ENCODE peak calls at places on chromosomes 13 and 19, in six cellular contexts. S, K, L, C, Y and F are unnamed samples. For H3K9me3, the result is how much of the 10 kb centered on the place peaks cover.

GRCh38 chr19:47280183-47280797 is 5.6 kb downstream of the INAFM1 start:
- DNase-seq in S (no peak), K (no peak), L (peak), C (no peak), Y (no peak), F (peak)

GRCh38 chr13:23579886-23580706 is 9.9 kb downstream of the TNFRSF19 start:
- DNase-seq in S (no peak), K (no peak), L (peak), C (no peak), Y (no peak), F (no peak)

GRCh38 chr13:25662516-25662915 is 290.7 kb downstream of the ATP8A2 start:
- DNase-seq in S (no peak), K (no peak), L (no peak), C (no peak), Y (no peak), F (no peak)

GRCh38 chr19:6616011-6616410 is 25.1 kb upstream of the CD70 start:
- DNase-seq in S (no peak), K (no peak), L (peak), C (no peak), Y (no peak), F (no peak)

GRCh38 chr13:51765142-51765515 is 38.8 kb downstream of the DHRS12 start:
- DNase-seq in S (no peak), K (no peak), L (no peak), C (no peak), Y (no peak), F (no peak)

GRCh38 chr19:48859711-48860572 is 8.5 kb downstream of the PLEKHA4 start:
- DNase-seq in S (no peak), K (no peak), L (peak), C (peak), Y (no peak), F (no peak)

GRCh38 chr13:83666126-83666525 is 216.1 kb downstream of the SLITRK1 start:
- DNase-seq in S (no peak), K (no peak), L (no peak), C (no peak), Y (no peak), F (no peak)

GRCh38 chr13:70544706-70545105 is 436.5 kb upstream of the KLHL1 start:
- DNase-seq in S (no peak), K (no peak), L (no peak), C (no peak), Y (no peak), F (no peak)

GRCh38 chr13:108154421-108154858 is 60.9 kb downstream of the LIG4 start:
- DNase-seq in S (no peak), K (no peak), L (peak), C (no peak), Y (no peak), F (no peak)

GRCh38 chr19:27676877-27677276 is 1536.1 kb downstream of the UQCRFS1 start:
- DNase-seq in S (no peak), K (no peak), L (no peak), C (no peak), Y (no peak), F (no peak)

GRCh38 chr13:35979378-35979911 is 151.7 kb downstream of the DCLK1 start:
- DNase-seq in S (no peak), K (no peak), L (peak), C (peak), Y (no peak), F (peak)

GRCh38 chr19:791605-792360 is 5.5 kb upstream of the PTBP1 start:
- DNase-seq in S (no peak), K (no peak), L (no peak), C (no peak), Y (no peak), F (no peak)

GRCh38 chr19:41868120-41868988 is 8.3 kb downstream of the RPS19 start:
- DNase-seq in S (no peak), K (no peak), L (no peak), C (no peak), Y (no peak), F (no peak)

GRCh38 chr19:3976495-3977241 is 5.8 kb upstream of the DAPK3 start:
- DNase-seq in S (no peak), K (no peak), L (no peak), C (no peak), Y (no peak), F (no peak)

GRCh38 chr13:105969761-105970160 is 565.7 kb downstream of the EFNB2 start:
- DNase-seq in S (no peak), K (no peak), L (peak), C (no peak), Y (no peak), F (no peak)

GRCh38 chr13:73879346-73880020 is 254.7 kb downstream of the KLF12 start:
- DNase-seq in S (no peak), K (no peak), L (no peak), C (no peak), Y (no peak), F (no peak)

GRCh38 chr13:79806821-79807220 is 325.9 kb downstream of the NDFIP2 start:
- DNase-seq in S (no peak), K (no peak), L (no peak), C (no peak), Y (no peak), F (no peak)

GRCh38 chr19:40607898-40608621 is 6.9 kb downstream of the LTBP4 start:
- DNase-seq in S (no peak), K (no peak), L (no peak), C (no peak), Y (no peak), F (no peak)

GRCh38 chr13:50587839-50588373 is 255.6 kb downstream of the DLEU7 start:
- DNase-seq in S (no peak), K (no peak), L (no peak), C (no peak), Y (no peak), F (no peak)

GRCh38 chr13:41268764-41269163 is 5.4 kb upstream of the MTRF1 start:
- DNase-seq in S (no peak), K (no peak), L (peak), C (no peak), Y (no peak), F (no peak)

GRCh38 chr19:4502282-4503223 is 15.7 kb downstream of the PLIN4 start:
- DNase-seq in S (no peak), K (no peak), L (no peak), C (no peak), Y (no peak), F (no peak)

GRCh38 chr13:75825161-75825560 is 189.0 kb downstream of the LMO7 start:
- DNase-seq in S (no peak), K (no peak), L (no peak), C (no peak), Y (no peak), F (no peak)

GRCh38 chr13:110702591-110703526 is 3.1 kb downstream of the CARS2 start:
- DNase-seq in S (no peak), K (no peak), L (no peak), C (no peak), Y (no peak), F (no peak)

GRCh38 chr19:38830039-38830733 is 1.4 kb downstream of the ECH1 start:
- DNase-seq in S (no peak), K (no peak), L (peak), C (no peak), Y (no peak), F (no peak)

GRCh38 chr19:56347163-56347778 is 32.6 kb upstream of the ZSCAN5A start:
- DNase-seq in S (no peak), K (no peak), L (no peak), C (no peak), Y (no peak), F (no peak)

GRCh38 chr13:33235078-33235477 is 50.5 kb downstream of the STARD13 start:
- DNase-seq in S (no peak), K (no peak), L (peak), C (no peak), Y (no peak), F (no peak)

GRCh38 chr19:49200238-49200862 is 42.8 kb downstream of the TRPM4 start:
- DNase-seq in S (no peak), K (no peak), L (peak), C (no peak), Y (no peak), F (no peak)

GRCh38 chr13:42991892-42992584 is at the start of gene EPSTI1:
- DNase-seq in S (peak), K (peak), L (peak), C (peak), Y (no peak), F (peak)

GRCh38 chr19:14147797-14148605 is 11.6 kb upstream of the ASF1B start:
- DNase-seq in S (peak), K (peak), L (peak), C (peak), Y (no peak), F (peak)

GRCh38 chr13:52158629-52159158 is 703 bp downstream of the NEK3 start:
- DNase-seq in S (no peak), K (no peak), L (peak), C (no peak), Y (no peak), F (peak)

GRCh38 chr13:79937311-79938243 is 403.3 kb downstream of the SPRY2 start:
- DNase-seq in S (no peak), K (no peak), L (no peak), C (peak), Y (no peak), F (no peak)

GRCh38 chr13:24680258-24680920 is at the start of gene ATP12A:
- DNase-seq in S (peak), K (peak), L (no peak), C (no peak), Y (no peak), F (no peak)

GRCh38 chr13:26051231-26052135 is at the start of gene SHISA2:
- DNase-seq in S (no peak), K (no peak), L (peak), C (peak), Y (peak), F (no peak)

GRCh38 chr19:40240332-40240731 is 13.8 kb upstream of the CCNP start:
- DNase-seq in S (no peak), K (no peak), L (no peak), C (no peak), Y (no peak), F (no peak)

GRCh38 chr13:99131410-99131809 is 69.2 kb upstream of the UBAC2 start:
- DNase-seq in S (no peak), K (no peak), L (no peak), C (no peak), Y (no peak), F (no peak)
- H3K9me3 ChIP-seq in S (under half), K (under half), L (under half), C (under half), Y (under half), F (under half)

GRCh38 chr19:9406798-9407352 is 28.5 kb downstream of the ZNF266 start:
- DNase-seq in S (peak), K (peak), L (no peak), C (peak), Y (no peak), F (peak)

GRCh38 chr19:9413240-9413954 is 22.0 kb downstream of the ZNF266 start:
- DNase-seq in S (no peak), K (no peak), L (no peak), C (no peak), Y (no peak), F (no peak)

GRCh38 chr19:9407827-9408226 is 27.5 kb downstream of the ZNF266 start:
- DNase-seq in S (no peak), K (no peak), L (no peak), C (no peak), Y (no peak), F (no peak)
- H3K9me3 ChIP-seq in S (under half), K (under half), L (half or more), C (under half), Y (under half), F (under half)

DNA sequence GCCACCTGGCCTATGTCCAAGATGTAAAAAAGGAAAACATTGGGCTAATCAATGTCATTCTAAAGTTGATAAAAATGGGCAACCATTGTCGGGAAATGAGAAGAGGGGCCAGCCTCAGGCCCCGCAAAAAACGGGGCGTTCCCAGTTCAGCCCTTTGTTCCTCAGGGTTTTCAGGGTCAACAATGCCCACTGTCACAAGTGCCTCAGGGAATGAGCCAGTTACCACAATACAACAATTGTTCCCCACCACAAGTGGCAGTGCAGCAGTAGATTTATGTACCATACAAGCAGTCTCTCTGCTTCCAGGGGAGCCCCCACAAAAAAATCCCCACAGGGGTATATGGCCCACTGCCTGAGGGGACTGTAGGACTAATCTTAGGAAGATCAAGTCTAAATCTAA is 112.5 kb downstream of the ZNF486 start:
- DNase-seq in S (no peak), K (no peak), L (no peak), C (no peak), Y (no peak), F (no peak)
- H3K9me3 ChIP-seq in S (under half), K (under half), L (under half), C (under half), Y (under half), F (under half)

GRCh38 chr19:37114001-37114400 is 35.8 kb downstream of the ZNF420 start:
- DNase-seq in S (no peak), K (no peak), L (no peak), C (no peak), Y (no peak), F (no peak)
- H3K9me3 ChIP-seq in S (under half), K (half or more), L (under half), C (under half), Y (half or more), F (under half)

GRCh38 chr19:51916167-51916566 is 11.1 kb upstream of the ZNF613 start:
- DNase-seq in S (no peak), K (no peak), L (no peak), C (no peak), Y (no peak), F (no peak)

GRCh38 chr19:51919606-51920005 is 7.7 kb upstream of the ZNF613 start:
- DNase-seq in S (no peak), K (no peak), L (no peak), C (no peak), Y (no peak), F (no peak)

GRCh38 chr19:51915324-51915867 is 10.6 kb upstream of the ZNF649 start:
- DNase-seq in S (no peak), K (no peak), L (no peak), C (no peak), Y (no peak), F (no peak)
- H3K9me3 ChIP-seq in S (under half), K (under half), L (half or more), C (under half), Y (under half), F (under half)